ENCODE peak calls at places on chromosomes 13 and 19, in seven cellular contexts. One of them, this sample, is unnamed.

GRCh38 chr13:113258655-113259054 is 38.4 kb upstream of the LAMP1 start:
- DNase-seq in tibial artery: no peak
- DNase-seq in aorta: peak; percentile 60
- DNase-seq in thoracic aorta: no peak
- DNase-seq in AG08395: no peak
- DNase-seq in cardiac fibroblast: no peak
- DNase-seq in frontal cortex: no peak
- DNase-seq in this sample: no peak

GRCh38 chr19:22527554-22527953 is 105.4 kb upstream of the ZNF98 start:
- DNase-seq in tibial artery: no peak
- DNase-seq in cardiac fibroblast: no peak
- DNase-seq in AG08395: no peak
- DNase-seq in frontal cortex: no peak
- DNase-seq in thoracic aorta: no peak
- DNase-seq in aorta: no peak
- DNase-seq in this sample: no peak

GRCh38 chr19:588093-588742 is 1.5 kb upstream of the HCN2 start:
- DNase-seq in AG08395: peak; percentile 88
- DNase-seq in aorta: no peak
- DNase-seq in cardiac fibroblast: peak; percentile 70
- DNase-seq in thoracic aorta: no peak
- DNase-seq in tibial artery: no peak
- DNase-seq in frontal cortex: peak; percentile 82
- DNase-seq in this sample: peak; percentile 72

GRCh38 chr13:99311748-99312492 is 4.7 kb upstream of the GPR183 start:
- DNase-seq in frontal cortex: no peak
- DNase-seq in AG08395: peak; percentile 20
- DNase-seq in thoracic aorta: no peak
- DNase-seq in cardiac fibroblast: no peak
- DNase-seq in aorta: no peak
- DNase-seq in tibial artery: no peak
- DNase-seq in this sample: no peak

GRCh38 chr19:42216653-42217521 is 590 bp downstream of the DEDD2 start:
- DNase-seq in tibial artery: no peak
- DNase-seq in thoracic aorta: no peak
- DNase-seq in frontal cortex: peak; percentile 61
- DNase-seq in aorta: peak; percentile 74
- DNase-seq in cardiac fibroblast: no peak
- DNase-seq in AG08395: peak; percentile 31
- DNase-seq in this sample: peak; percentile 16

GRCh38 chr13:23859455-23859854 is 29.7 kb downstream of the MIPEP start:
- DNase-seq in thoracic aorta: no peak
- DNase-seq in cardiac fibroblast: peak; percentile 9
- DNase-seq in AG08395: no peak
- DNase-seq in frontal cortex: no peak
- DNase-seq in tibial artery: no peak
- DNase-seq in aorta: no peak
- DNase-seq in this sample: no peak

GRCh38 chr19:55005684-55006488 is 32.2 kb downstream of the GP6 start:
- DNase-seq in frontal cortex: no peak
- DNase-seq in AG08395: no peak
- DNase-seq in thoracic aorta: no peak
- DNase-seq in tibial artery: no peak
- DNase-seq in cardiac fibroblast: peak; percentile 65
- DNase-seq in aorta: no peak
- DNase-seq in this sample: no peak

GRCh38 chr13:105783261-105783660 is 752.2 kb downstream of the EFNB2 start:
- DNase-seq in AG08395: no peak
- DNase-seq in aorta: no peak
- DNase-seq in tibial artery: no peak
- DNase-seq in cardiac fibroblast: no peak
- DNase-seq in thoracic aorta: no peak
- DNase-seq in frontal cortex: no peak
- DNase-seq in this sample: no peak

GRCh38 chr13:45522571-45522970 is 57.8 kb downstream of the COG3 start:
- DNase-seq in frontal cortex: no peak
- DNase-seq in cardiac fibroblast: no peak
- DNase-seq in aorta: no peak
- DNase-seq in tibial artery: no peak
- DNase-seq in thoracic aorta: no peak
- DNase-seq in AG08395: peak; percentile 38
- DNase-seq in this sample: peak; percentile 18

GRCh38 chr19:35856546-35857149 is at the start of gene KIRREL2:
- DNase-seq in aorta: no peak
- DNase-seq in thoracic aorta: no peak
- DNase-seq in frontal cortex: no peak
- DNase-seq in AG08395: no peak
- DNase-seq in cardiac fibroblast: no peak
- DNase-seq in tibial artery: no peak
- DNase-seq in this sample: no peak

GRCh38 chr13:73195091-73195490 is 136.3 kb downstream of the KLF5 start:
- DNase-seq in AG08395: no peak
- DNase-seq in cardiac fibroblast: no peak
- DNase-seq in tibial artery: no peak
- DNase-seq in thoracic aorta: no peak
- DNase-seq in aorta: no peak
- DNase-seq in frontal cortex: no peak
- DNase-seq in this sample: no peak

GRCh38 chr13:43319617-43320444 is 296.4 kb downstream of the DNAJC15 start:
- DNase-seq in AG08395: no peak
- DNase-seq in aorta: no peak
- DNase-seq in thoracic aorta: no peak
- DNase-seq in cardiac fibroblast: no peak
- DNase-seq in frontal cortex: no peak
- DNase-seq in tibial artery: no peak
- DNase-seq in this sample: no peak

GRCh38 chr13:98405690-98406344 is 171.1 kb downstream of the STK24 start:
- DNase-seq in aorta: no peak
- DNase-seq in frontal cortex: no peak
- DNase-seq in AG08395: no peak
- DNase-seq in thoracic aorta: no peak
- DNase-seq in tibial artery: no peak
- DNase-seq in cardiac fibroblast: no peak
- DNase-seq in this sample: no peak

GRCh38 chr19:4007836-4008539 is 452 bp downstream of the PIAS4 start:
- DNase-seq in tibial artery: no peak
- DNase-seq in aorta: no peak
- DNase-seq in thoracic aorta: no peak
- DNase-seq in cardiac fibroblast: no peak
- DNase-seq in frontal cortex: peak; percentile 37
- DNase-seq in AG08395: no peak
- DNase-seq in this sample: no peak

GRCh38 chr19:17111766-17112165 is 36.2 kb downstream of the MYO9B start:
- DNase-seq in aorta: no peak
- DNase-seq in frontal cortex: no peak
- DNase-seq in thoracic aorta: no peak
- DNase-seq in AG08395: no peak
- DNase-seq in tibial artery: no peak
- DNase-seq in cardiac fibroblast: no peak
- DNase-seq in this sample: no peak

GRCh38 chr19:23345838-23346237 is 49.4 kb downstream of the ZNF91 start:
- DNase-seq in thoracic aorta: no peak
- DNase-seq in aorta: no peak
- DNase-seq in tibial artery: no peak
- DNase-seq in cardiac fibroblast: no peak
- DNase-seq in AG08395: no peak
- DNase-seq in frontal cortex: no peak
- DNase-seq in this sample: no peak

GRCh38 chr19:45283443-45284033 is 32.5 kb downstream of the MARK4 start:
- DNase-seq in tibial artery: no peak
- DNase-seq in thoracic aorta: no peak
- DNase-seq in frontal cortex: no peak
- DNase-seq in cardiac fibroblast: peak; percentile 52
- DNase-seq in AG08395: no peak
- DNase-seq in aorta: no peak
- DNase-seq in this sample: no peak

GRCh38 chr19:33641261-33641660 is 19.5 kb downstream of the CHST8 start:
- DNase-seq in tibial artery: no peak
- DNase-seq in AG08395: no peak
- DNase-seq in cardiac fibroblast: no peak
- DNase-seq in aorta: no peak
- DNase-seq in frontal cortex: no peak
- DNase-seq in thoracic aorta: no peak
- DNase-seq in this sample: no peak

GRCh38 chr13:44148159-44148929 is 225.3 kb upstream of the SERP2 start:
- DNase-seq in aorta: no peak
- DNase-seq in thoracic aorta: no peak
- DNase-seq in tibial artery: no peak
- DNase-seq in cardiac fibroblast: peak; percentile 30
- DNase-seq in frontal cortex: no peak
- DNase-seq in AG08395: no peak
- DNase-seq in this sample: peak; percentile 20

GRCh38 chr19:12733907-12734214 is 623 bp downstream of the TRIR start:
- DNase-seq in aorta: no peak
- DNase-seq in AG08395: no peak
- DNase-seq in tibial artery: no peak
- DNase-seq in cardiac fibroblast: no peak
- DNase-seq in thoracic aorta: no peak
- DNase-seq in frontal cortex: no peak
- DNase-seq in this sample: no peak

GRCh38 chr13:72536668-72537399 is 190.6 kb downstream of the MZT1 start:
- DNase-seq in cardiac fibroblast: no peak
- DNase-seq in thoracic aorta: no peak
- DNase-seq in tibial artery: no peak
- DNase-seq in aorta: no peak
- DNase-seq in frontal cortex: no peak
- DNase-seq in AG08395: no peak
- DNase-seq in this sample: no peak

GRCh38 chr13:53545340-53545941 is 516.8 kb downstream of the OLFM4 start:
- DNase-seq in cardiac fibroblast: no peak
- DNase-seq in aorta: no peak
- DNase-seq in tibial artery: no peak
- DNase-seq in thoracic aorta: no peak
- DNase-seq in AG08395: no peak
- DNase-seq in frontal cortex: no peak
- DNase-seq in this sample: no peak

GRCh38 chr13:41154042-41154441 is 21.4 kb upstream of the KBTBD6 start:
- DNase-seq in aorta: no peak
- DNase-seq in AG08395: no peak
- DNase-seq in tibial artery: no peak
- DNase-seq in frontal cortex: no peak
- DNase-seq in thoracic aorta: no peak
- DNase-seq in cardiac fibroblast: no peak
- DNase-seq in this sample: no peak

GRCh38 chr19:8505680-8506401 is 3.4 kb upstream of the PRAM1 start:
- DNase-seq in tibial artery: peak; percentile 72
- DNase-seq in AG08395: peak; percentile 88
- DNase-seq in cardiac fibroblast: peak; percentile 69
- DNase-seq in aorta: peak; percentile 84
- DNase-seq in thoracic aorta: peak; percentile 31
- DNase-seq in frontal cortex: peak; percentile 92
- DNase-seq in this sample: peak; percentile 49

GRCh38 chr19:42024622-42025111 is 30.6 kb upstream of the ATP1A3 start:
- DNase-seq in frontal cortex: no peak
- DNase-seq in tibial artery: no peak
- DNase-seq in aorta: peak; percentile 63
- DNase-seq in cardiac fibroblast: peak; percentile 8
- DNase-seq in thoracic aorta: no peak
- DNase-seq in AG08395: peak; percentile 93
- DNase-seq in this sample: peak; percentile 48

GRCh38 chr19:55646889-55647731 is 902 bp upstream of the CCDC106 start:
- DNase-seq in frontal cortex: no peak
- DNase-seq in thoracic aorta: no peak
- DNase-seq in tibial artery: no peak
- DNase-seq in aorta: no peak
- DNase-seq in AG08395: no peak
- DNase-seq in cardiac fibroblast: no peak
- DNase-seq in this sample: no peak

GRCh38 chr19:45471866-45472556 is 4.2 kb downstream of the FOSB start:
- DNase-seq in tibial artery: no peak
- DNase-seq in cardiac fibroblast: no peak
- DNase-seq in frontal cortex: no peak
- DNase-seq in aorta: no peak
- DNase-seq in thoracic aorta: no peak
- DNase-seq in AG08395: no peak
- DNase-seq in this sample: no peak

GRCh38 chr13:21119526-21119925 is 56.8 kb downstream of the SKA3 start:
- DNase-seq in AG08395: no peak
- DNase-seq in cardiac fibroblast: no peak
- DNase-seq in aorta: no peak
- DNase-seq in frontal cortex: no peak
- DNase-seq in thoracic aorta: no peak
- DNase-seq in tibial artery: no peak
- DNase-seq in this sample: no peak

GRCh38 chr13:98536729-98537128 is 40.2 kb downstream of the STK24 start:
- DNase-seq in frontal cortex: no peak
- DNase-seq in cardiac fibroblast: no peak
- DNase-seq in aorta: no peak
- DNase-seq in AG08395: no peak
- DNase-seq in thoracic aorta: no peak
- DNase-seq in tibial artery: no peak
- DNase-seq in this sample: no peak

This sample was measured in IMR-90.